ENCODE peak calls at places on chromosomes 13 and 19, in five cellular contexts. D is CD4-positive, CD25-positive, alpha-beta regulatory T cell; Q is amygdala; Y is activated T-helper 1 cell treated with anti-CD3 and anti-CD28 coated beads, Interleukin-12 subunit alpha, Interleukin-12 subunit beta, Interleukin-2, Interleukin-4 antibody, amounts not matched to agents 30 ng/mL and 10 ng/mL and 1 ng/mL, durations not matched to agents 14 hours and 24 hours and 36 hours; J is tibial nerve. S is an unnamed sample.

GRCh38 chr13:37526710-37527446 is 71.7 kb downstream of the POSTN start:
- DNase-seq in D (no peak), Q (no peak), Y (no peak), J (peak), S (peak)

GRCh38 chr19:1249298-1249989 is 1.1 kb downstream of the MIDN start:
- DNase-seq in D (peak), Q (peak), Y (peak), J (peak), S (peak)

GRCh38 chr13:98291658-98292057 is 114.6 kb upstream of the RNF113B start:
- DNase-seq in D (no peak), Q (peak), Y (no peak), J (no peak), S (no peak)

GRCh38 chr19:54439174-54439851 is 9.7 kb upstream of the LENG8 start:
- DNase-seq in D (peak), Q (peak), Y (no peak), J (peak), S (peak)

GRCh38 chr19:37855098-37855497 is 51.3 kb downstream of the WDR87 start:
- DNase-seq in D (peak), Q (peak), Y (no peak), J (no peak), S (peak)

GRCh38 chr13:35716186-35716585 is 239.7 kb upstream of the MAB21L1 start:
- DNase-seq in D (no peak), Q (no peak), Y (no peak), J (no peak), S (peak)

GRCh38 chr13:30403491-30403890 is 18.8 kb upstream of the UBE2L5 start:
- DNase-seq in D (no peak), Q (no peak), Y (no peak), J (no peak), S (no peak)

GRCh38 chr19:42184401-42184861 is 33.0 kb downstream of the DEDD2 start:
- DNase-seq in D (peak), Q (peak), Y (peak), J (peak), S (peak)

GRCh38 chr19:29715695-29716581 is 877 bp upstream of the C19orf12 start:
- DNase-seq in D (peak), Q (no peak), Y (no peak), J (no peak), S (peak)

GRCh38 chr13:46751811-46752635 is 44.9 kb downstream of the ESD start:
- DNase-seq in D (peak), Q (no peak), Y (peak), J (no peak), S (no peak)

GRCh38 chr19:23283925-23284324 is 33.7 kb upstream of the ZNF724 start:
- DNase-seq in D (peak), Q (peak), Y (no peak), J (peak), S (peak)

GRCh38 chr13:41562083-41562482 is 104.7 kb downstream of the RGCC start:
- DNase-seq in D (no peak), Q (peak), Y (no peak), J (peak), S (peak)

GRCh38 chr13:28574617-28575142 is 79.8 kb upstream of the FLT1 start:
- DNase-seq in D (peak), Q (no peak), Y (peak), J (no peak), S (peak)

GRCh38 chr19:49113762-49114629 is at the start of gene LIN7B:
- DNase-seq in D (peak), Q (peak), Y (peak), J (no peak), S (peak)

GRCh38 chr13:114019367-114019766 is 45.5 kb upstream of the C13orf46 start:
- DNase-seq in D (peak), Q (no peak), Y (no peak), J (no peak), S (no peak)

GRCh38 chr19:7610491-7611240 is 15.0 kb downstream of the CAMSAP3 start:
- DNase-seq in D (no peak), Q (no peak), Y (no peak), J (no peak), S (no peak)

GRCh38 chr13:74110053-74110452 is 24.2 kb downstream of the KLF12 start:
- DNase-seq in D (no peak), Q (no peak), Y (no peak), J (no peak), S (no peak)

GRCh38 chr13:98443800-98444325 is 133.0 kb downstream of the STK24 start:
- DNase-seq in D (no peak), Q (no peak), Y (no peak), J (no peak), S (no peak)

GRCh38 chr13:110312669-110313031 is 5.6 kb downstream of the COL4A2 start:
- DNase-seq in D (no peak), Q (no peak), Y (no peak), J (no peak), S (peak)

GRCh38 chr13:114024603-114025431 is 50.9 kb upstream of the C13orf46 start:
- DNase-seq in D (no peak), Q (no peak), Y (no peak), J (no peak), S (no peak)

GRCh38 chr13:104823709-104824108 is 1711.8 kb downstream of the EFNB2 start:
- DNase-seq in D (no peak), Q (no peak), Y (no peak), J (no peak), S (no peak)

GRCh38 chr19:40313229-40313983 is 28.3 kb upstream of the AKT2 start:
- DNase-seq in D (no peak), Q (no peak), Y (no peak), J (no peak), S (no peak)

GRCh38 chr19:802888-803561 is 5.8 kb downstream of the PTBP1 start:
- DNase-seq in D (no peak), Q (no peak), Y (no peak), J (no peak), S (peak)

GRCh38 chr19:7970716-7971448 is 27.4 kb upstream of the TIMM44 start:
- DNase-seq in D (peak), Q (no peak), Y (no peak), J (peak), S (peak)

GRCh38 chr13:25806304-25806974 is 245.4 kb downstream of the SHISA2 start:
- DNase-seq in D (peak), Q (no peak), Y (peak), J (no peak), S (no peak)

GRCh38 chr13:60397693-60398437 is 845 bp downstream of the TDRD3 start:
- DNase-seq in D (peak), Q (peak), Y (no peak), J (peak), S (peak)